ENCODE peak calls at places on chromosomes 6 and 20, in four cellular contexts. J, L, X and U are unnamed samples.

GRCh38 chr6:3278691-3279090 is 19.9 kb downstream of the PSMG4 start:
- DNase-seq in J (no peak), L (no peak), X (no peak), U (no peak)

GRCh38 chr20:1062334-1063015 is 55.9 kb upstream of the PSMF1 start:
- DNase-seq in J (no peak), L (no peak), X (no peak), U (no peak)

GRCh38 chr20:53597521-53598120 is 4.0 kb upstream of the ZNF217 start:
- DNase-seq in J (no peak), X (no peak), L (no peak), U (no peak)

GRCh38 chr6:169097336-169098052 is 156.2 kb downstream of the THBS2 start:
- DNase-seq in X (peak; percentile 96), J (peak; percentile 100), L (peak; percentile 10), U (peak; percentile 81)

GRCh38 chr6:18183736-18184135 is 28.5 kb downstream of the KDM1B start:
- DNase-seq in J (no peak), X (no peak), L (no peak), U (no peak)

GRCh38 chr6:39330476-39330875 is 8.0 kb upstream of the KCNK16 start:
- DNase-seq in L (no peak), X (no peak), J (no peak), U (no peak)

GRCh38 chr6:157764346-157765068 is 58.5 kb upstream of the SNX9 start:
- DNase-seq in X (peak; percentile 100), J (peak; percentile 100), L (peak; percentile 62), U (peak; percentile 100)

GRCh38 chr20:41218466-41218865 is 81.1 kb downstream of the PLCG1 start:
- DNase-seq in L (no peak), X (no peak), J (peak; percentile 25), U (peak; percentile 41)

GRCh38 chr6:99064769-99065168 is 117.0 kb upstream of the FBXL4 start:
- DNase-seq in X (no peak), J (no peak), L (no peak), U (no peak)

GRCh38 chr20:48906221-48906877 is 15.2 kb upstream of the ARFGEF2 start:
- DNase-seq in X (no peak), L (no peak), J (no peak), U (no peak)

GRCh38 chr20:58233881-58234528 is 5.6 kb upstream of the ANKRD60 start:
- DNase-seq in X (no peak), J (no peak), L (no peak), U (no peak)

GRCh38 chr6:20229881-20230280 is 17.6 kb upstream of the MBOAT1 start:
- DNase-seq in L (no peak), X (no peak), J (no peak), U (no peak)

GRCh38 chr6:127345521-127345920 is 2.1 kb upstream of the ECHDC1 start:
- DNase-seq in X (no peak), L (no peak), J (no peak), U (no peak)

GRCh38 chr6:170251776-170252571 is 38.9 kb downstream of the DLL1 start:
- DNase-seq in L (no peak), X (no peak), J (no peak), U (no peak)

GRCh38 chr20:20624914-20625313 is 87.5 kb downstream of the RALGAPA2 start:
- DNase-seq in J (no peak), L (no peak), X (no peak), U (no peak)

GRCh38 chr6:49082611-49083010 is 380.4 kb downstream of the MMUT start:
- DNase-seq in L (no peak), J (no peak), X (no peak), U (no peak)

GRCh38 chr6:159693894-159694545 is 979 bp upstream of the SOD2 start:
- DNase-seq in L (peak; percentile 83), X (no peak), J (no peak), U (no peak)

GRCh38 chr20:32581839-32582658 is 3.1 kb downstream of the NOL4L start:
- DNase-seq in L (no peak), J (no peak), X (no peak), U (no peak)

GRCh38 chr6:107421696-107422256 is 37.6 kb downstream of the PDSS2 start:
- DNase-seq in J (no peak), L (no peak), X (no peak), U (no peak)

GRCh38 chr6:35765739-35766138 is 10.7 kb upstream of the CLPSL2 start:
- DNase-seq in L (no peak), J (no peak), X (no peak), U (no peak)

GRCh38 chr6:47196113-47196512 is 113.6 kb downstream of the TNFRSF21 start:
- DNase-seq in X (no peak), L (no peak), J (no peak), U (no peak)

GRCh38 chr20:13397300-13397724 is 176.2 kb downstream of the ISM1 start:
- DNase-seq in L (no peak), J (peak; percentile 21), X (peak; percentile 55), U (no peak)

GRCh38 chr20:13396036-13396435 is 175.0 kb downstream of the ISM1 start:
- DNase-seq in J (no peak), L (no peak), X (peak; percentile 75), U (peak; percentile 11)

GRCh38 chr20:13395232-13395631 is 174.2 kb downstream of the ISM1 start:
- DNase-seq in L (no peak), J (no peak), X (no peak), U (no peak)

GRCh38 chr20:13400453-13400852 is 179.4 kb downstream of the ISM1 start:
- DNase-seq in X (no peak), J (no peak), L (no peak), U (no peak)

DNA sequence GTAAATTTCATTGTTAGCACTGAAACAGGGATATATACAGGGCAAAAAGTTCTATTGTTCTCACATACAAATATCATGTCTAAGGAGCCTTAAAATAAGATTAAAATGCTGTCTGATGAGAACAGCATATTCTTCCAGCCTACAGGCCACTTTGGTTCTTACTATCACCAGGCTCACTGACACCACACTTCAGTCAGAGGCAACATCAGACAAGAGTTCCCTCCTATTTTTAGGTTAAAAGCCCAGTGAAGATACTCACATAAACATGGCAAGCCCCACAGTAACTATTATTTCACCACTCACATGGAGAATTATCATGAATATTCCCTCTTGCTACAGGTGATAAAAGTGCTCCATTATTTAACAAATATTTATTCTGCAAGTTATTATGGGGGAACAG is 175.8 kb downstream of the ISM1 start:
- DNase-seq in J (no peak), X (no peak), L (no peak), U (no peak)
- H3K4me3 ChIP-seq in J (no peak overlapping the region), X (no peak overlapping the region), L (no peak overlapping the region), U (no peak overlapping the region)

GRCh38 chr20:10381477-10381876 is 52.5 kb downstream of the MKKS start:
- DNase-seq in L (no peak), X (no peak), J (no peak), U (no peak)
- TF ChIP-seq CTCF in L (no peak), X (no peak), J (peak; percentile 10), U (no peak)

DNA sequence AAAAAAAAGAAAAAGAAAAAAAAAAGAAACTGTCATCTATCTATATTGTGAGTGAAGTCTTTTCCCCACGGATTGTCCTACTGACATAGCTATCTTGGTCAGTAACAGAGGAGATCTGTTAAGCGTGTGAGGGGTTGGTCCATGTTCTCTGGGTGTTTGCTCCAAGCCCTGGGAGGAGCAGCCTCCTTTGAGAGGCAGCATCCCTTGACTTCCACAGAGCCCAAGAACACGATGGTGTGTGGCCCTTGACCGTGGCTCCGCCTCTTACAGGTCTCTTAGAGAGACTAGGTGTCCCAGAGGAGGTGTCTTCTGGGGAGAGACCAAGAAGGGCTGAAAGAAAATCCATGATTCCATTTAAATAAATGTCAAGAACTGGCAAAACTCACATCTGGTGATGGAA is 60.1 kb upstream of the GTSF1L start:
- DNase-seq in J (no peak), L (no peak), X (no peak), U (no peak)
- H3K4me3 ChIP-seq in J (no peak overlapping the region), L (no peak overlapping the region), X (no peak overlapping the region), U (no peak overlapping the region)

DNA sequence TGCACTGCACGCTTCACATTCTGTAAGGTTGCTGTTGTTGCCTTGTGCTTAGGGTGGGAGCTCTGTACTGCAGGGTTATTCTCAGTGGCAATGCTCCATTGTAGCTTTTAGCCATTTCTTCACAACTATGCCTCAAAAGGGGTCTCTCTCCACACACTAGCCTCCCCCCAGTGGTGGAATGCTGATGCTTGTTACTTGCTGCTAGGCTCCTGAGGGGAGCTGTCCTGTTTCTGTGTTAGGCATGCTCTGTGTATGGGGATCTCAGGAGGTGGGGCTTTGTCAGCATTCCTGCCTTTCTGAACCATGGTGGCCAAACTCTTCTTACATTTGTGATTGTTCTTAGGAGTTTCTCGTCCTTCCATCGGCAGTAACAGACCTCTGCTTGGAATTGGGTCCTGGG is 18.8 kb downstream of the TMEM170B start:
- DNase-seq in L (no peak), X (no peak), J (no peak), U (no peak)
- TF ChIP-seq CTCF in L (no peak), X (no peak), J (no peak), U (no peak)

GRCh38 chr20:64037199-64037497 is 1.2 kb downstream of the C20orf204 start:
- DNase-seq in L (no peak), J (no peak), X (no peak), U (no peak)

GRCh38 chr20:64039293-64040160 is 3.5 kb downstream of the C20orf204 start:
- DNase-seq in J (no peak), L (no peak), X (no peak), U (no peak)

GRCh38 chr20:64038579-64039292 is 2.8 kb downstream of the C20orf204 start:
- DNase-seq in J (peak; percentile 18), X (no peak), L (no peak), U (no peak)

GRCh38 chr20:64037498-64038213 is 1.7 kb downstream of the C20orf204 start:
- DNase-seq in X (no peak), J (no peak), L (no peak), U (no peak)

GRCh38 chr20:64038252-64038578 is 2.2 kb downstream of the C20orf204 start:
- DNase-seq in J (no peak), X (no peak), L (no peak), U (no peak)
- H3K4me3 ChIP-seq in J (no peak overlapping the region), X (no peak overlapping the region), L (peak overlapping the region; percentile 55), U (no peak overlapping the region)

GRCh38 chr6:87473419-87473903 is 687 bp downstream of the SLC35A1 start:
- DNase-seq in L (no peak), X (no peak), J (peak; percentile 66), U (peak; percentile 12)

GRCh38 chr6:87472525-87473418 is at the start of gene SLC35A1:
- DNase-seq in L (peak; percentile 70), X (peak; percentile 7), J (peak; percentile 75), U (peak; percentile 42)
- TF ChIP-seq CTCF in L (no peak), X (peak; percentile 9), J (no peak), U (no peak)

DNA sequence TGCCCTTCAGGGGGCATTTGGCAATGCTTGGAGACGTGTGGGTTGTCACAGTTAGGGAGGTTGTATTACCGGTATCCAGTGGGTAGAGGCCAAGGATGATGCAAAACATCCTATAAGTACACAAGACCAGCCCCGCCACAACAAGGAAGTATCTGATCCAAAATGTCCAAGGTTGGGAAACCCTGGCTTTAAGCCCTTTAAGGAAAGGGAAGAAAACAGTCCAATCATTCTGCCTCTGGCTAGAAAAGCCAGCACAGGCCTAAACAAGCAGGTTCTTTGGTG is 3.6 kb upstream of the ZMYND8 start:
- DNase-seq in X (no peak), L (peak; percentile 60), J (no peak), U (no peak)
- H3K4me3 ChIP-seq in X (no peak overlapping the region), L (peak overlapping the region; percentile 37), J (no peak overlapping the region), U (peak overlapping the region; percentile 21)